ENCODE peak calls at places on chromosomes 6 and 20, in nine cellular contexts. One of them, this sample, is unnamed.

GRCh38 chr6:40891686-40892085 is 147.3 kb downstream of the UNC5CL start:
- DNase-seq in stromal cell of bone marrow: no peak
- DNase-seq in fibroblast of mammary gland: no peak
- DNase-seq in activated gamma-delta T cell: no peak
- DNase-seq in stimulated activated CD8-positive, alpha-beta memory T cell treated with anti-CD3 and anti-CD28 coated beads, Interleukin-2, amount 100 ng/mL, for 1 hour: no peak
- DNase-seq in right cardiac atrium: no peak
- DNase-seq in mammary epithelial cell: no peak
- DNase-seq in T-helper 17 cell: no peak
- DNase-seq in KBM-7: no peak
- DNase-seq in this sample: no peak

GRCh38 chr20:32581839-32582658 is 3.1 kb downstream of the NOL4L start:
- DNase-seq in stromal cell of bone marrow: no peak
- DNase-seq in activated gamma-delta T cell: no peak
- DNase-seq in mammary epithelial cell: no peak
- DNase-seq in KBM-7: no peak
- DNase-seq in fibroblast of mammary gland: no peak
- DNase-seq in right cardiac atrium: no peak
- DNase-seq in stimulated activated CD8-positive, alpha-beta memory T cell treated with anti-CD3 and anti-CD28 coated beads, Interleukin-2, amount 100 ng/mL, for 1 hour: no peak
- DNase-seq in T-helper 17 cell: no peak
- DNase-seq in this sample: no peak

GRCh38 chr6:168441434-168442391 is 729 bp downstream of the SMOC2 start:
- DNase-seq in right cardiac atrium: peak; percentile 70
- DNase-seq in KBM-7: no peak
- DNase-seq in activated gamma-delta T cell: no peak
- DNase-seq in fibroblast of mammary gland: no peak
- DNase-seq in T-helper 17 cell: no peak
- DNase-seq in stromal cell of bone marrow: no peak
- DNase-seq in mammary epithelial cell: no peak
- DNase-seq in stimulated activated CD8-positive, alpha-beta memory T cell treated with anti-CD3 and anti-CD28 coated beads, Interleukin-2, amount 100 ng/mL, for 1 hour: no peak
- DNase-seq in this sample: no peak

GRCh38 chr20:45300961-45301360 is 5.7 kb upstream of the RBPJL start:
- DNase-seq in mammary epithelial cell: peak; percentile 13
- DNase-seq in KBM-7: peak; percentile 28
- DNase-seq in stromal cell of bone marrow: no peak
- DNase-seq in fibroblast of mammary gland: peak; percentile 26
- DNase-seq in right cardiac atrium: no peak
- DNase-seq in activated gamma-delta T cell: no peak
- DNase-seq in T-helper 17 cell: no peak
- DNase-seq in stimulated activated CD8-positive, alpha-beta memory T cell treated with anti-CD3 and anti-CD28 coated beads, Interleukin-2, amount 100 ng/mL, for 1 hour: no peak
- DNase-seq in this sample: peak; percentile 70

GRCh38 chr6:122722746-122723145 is 56.8 kb upstream of the FABP7 start:
- DNase-seq in stromal cell of bone marrow: no peak
- DNase-seq in T-helper 17 cell: no peak
- DNase-seq in activated gamma-delta T cell: no peak
- DNase-seq in fibroblast of mammary gland: peak; percentile 59
- DNase-seq in right cardiac atrium: no peak
- DNase-seq in mammary epithelial cell: no peak
- DNase-seq in stimulated activated CD8-positive, alpha-beta memory T cell treated with anti-CD3 and anti-CD28 coated beads, Interleukin-2, amount 100 ng/mL, for 1 hour: no peak
- DNase-seq in KBM-7: peak; percentile 26
- DNase-seq in this sample: no peak

GRCh38 chr6:111761783-111762312 is 111.4 kb downstream of the FYN start:
- DNase-seq in KBM-7: peak; percentile 4
- DNase-seq in stimulated activated CD8-positive, alpha-beta memory T cell treated with anti-CD3 and anti-CD28 coated beads, Interleukin-2, amount 100 ng/mL, for 1 hour: no peak
- DNase-seq in right cardiac atrium: no peak
- DNase-seq in fibroblast of mammary gland: peak; percentile 56
- DNase-seq in activated gamma-delta T cell: no peak
- DNase-seq in T-helper 17 cell: no peak
- DNase-seq in mammary epithelial cell: no peak
- DNase-seq in stromal cell of bone marrow: no peak
- DNase-seq in this sample: peak; percentile 50

GRCh38 chr20:40638414-40638813 is 50.6 kb downstream of the MAFB start:
- DNase-seq in fibroblast of mammary gland: no peak
- DNase-seq in stimulated activated CD8-positive, alpha-beta memory T cell treated with anti-CD3 and anti-CD28 coated beads, Interleukin-2, amount 100 ng/mL, for 1 hour: no peak
- DNase-seq in activated gamma-delta T cell: no peak
- DNase-seq in mammary epithelial cell: no peak
- DNase-seq in T-helper 17 cell: no peak
- DNase-seq in stromal cell of bone marrow: no peak
- DNase-seq in right cardiac atrium: no peak
- DNase-seq in KBM-7: no peak
- DNase-seq in this sample: no peak

GRCh38 chr20:51562334-51563140 is 20.0 kb upstream of the NFATC2 start:
- DNase-seq in mammary epithelial cell: peak; percentile 75
- DNase-seq in fibroblast of mammary gland: peak; percentile 95
- DNase-seq in right cardiac atrium: peak; percentile 95
- DNase-seq in stimulated activated CD8-positive, alpha-beta memory T cell treated with anti-CD3 and anti-CD28 coated beads, Interleukin-2, amount 100 ng/mL, for 1 hour: no peak
- DNase-seq in KBM-7: peak; percentile 42
- DNase-seq in activated gamma-delta T cell: no peak
- DNase-seq in stromal cell of bone marrow: peak; percentile 95
- DNase-seq in T-helper 17 cell: no peak
- DNase-seq in this sample: no peak

GRCh38 chr6:6003334-6004146 is 3.2 kb downstream of the NRN1 start:
- DNase-seq in KBM-7: peak; percentile 78
- DNase-seq in activated gamma-delta T cell: no peak
- DNase-seq in right cardiac atrium: peak; percentile 49
- DNase-seq in stromal cell of bone marrow: no peak
- DNase-seq in T-helper 17 cell: no peak
- DNase-seq in mammary epithelial cell: peak; percentile 38
- DNase-seq in stimulated activated CD8-positive, alpha-beta memory T cell treated with anti-CD3 and anti-CD28 coated beads, Interleukin-2, amount 100 ng/mL, for 1 hour: no peak
- DNase-seq in fibroblast of mammary gland: peak; percentile 62
- DNase-seq in this sample: no peak

GRCh38 chr20:19786311-19786710 is 28.3 kb downstream of the RIN2 start:
- DNase-seq in stimulated activated CD8-positive, alpha-beta memory T cell treated with anti-CD3 and anti-CD28 coated beads, Interleukin-2, amount 100 ng/mL, for 1 hour: no peak
- DNase-seq in right cardiac atrium: peak; percentile 75
- DNase-seq in stromal cell of bone marrow: peak; percentile 71
- DNase-seq in KBM-7: peak; percentile 12
- DNase-seq in fibroblast of mammary gland: peak; percentile 93
- DNase-seq in activated gamma-delta T cell: no peak
- DNase-seq in T-helper 17 cell: no peak
- DNase-seq in mammary epithelial cell: peak; percentile 89
- DNase-seq in this sample: no peak

GRCh38 chr20:17654649-17655285 is 27.3 kb downstream of the RRBP1 start:
- DNase-seq in right cardiac atrium: peak; percentile 86
- DNase-seq in activated gamma-delta T cell: no peak
- DNase-seq in KBM-7: no peak
- DNase-seq in fibroblast of mammary gland: peak; percentile 64
- DNase-seq in stimulated activated CD8-positive, alpha-beta memory T cell treated with anti-CD3 and anti-CD28 coated beads, Interleukin-2, amount 100 ng/mL, for 1 hour: no peak
- DNase-seq in stromal cell of bone marrow: no peak
- DNase-seq in mammary epithelial cell: no peak
- DNase-seq in T-helper 17 cell: no peak
- DNase-seq in this sample: no peak